ENCODE peak calls at places on chromosomes 1 and 21, in five cellular contexts. J is psoas muscle; X is esophagus squamous epithelium; H is CD8-positive, alpha-beta T cell; Y is HCT116. U is an unnamed sample.

GRCh38 chr1:156225677-156226014 is 12.8 kb downstream of the PMF1 start:
- DNase-seq in Y (no peak), X (no peak), H (no peak), J (no peak), U (peak; percentile 13)

GRCh38 chr1:65881070-65881594 is 88.4 kb downstream of the PDE4B start:
- DNase-seq in H (no peak), X (no peak), Y (no peak), J (no peak), U (peak; percentile 13)

GRCh38 chr1:176271572-176271971 is 64.5 kb upstream of the COP1 start:
- DNase-seq in J (no peak), H (no peak), Y (no peak), X (no peak), U (no peak)

GRCh38 chr21:25329227-25329626 is 278.1 kb downstream of the MRPL39 start:
- DNase-seq in H (no peak), Y (no peak), X (no peak), J (no peak), U (no peak)

GRCh38 chr1:200364831-200365230 is 45.0 kb downstream of the ZNF281 start:
- DNase-seq in X (no peak), H (no peak), Y (no peak), J (no peak), U (no peak)

GRCh38 chr1:7948950-7949349 is 8.3 kb upstream of the TNFRSF9 start:
- DNase-seq in J (no peak), Y (no peak), X (no peak), H (peak; percentile 52), U (no peak)

GRCh38 chr1:234989019-234989418 is 139.6 kb downstream of the TOMM20 start:
- DNase-seq in H (no peak), J (no peak), Y (no peak), X (no peak), U (no peak)

GRCh38 chr1:43564617-43565348 is 34.1 kb downstream of the PTPRF start:
- DNase-seq in Y (no peak), X (no peak), J (no peak), H (no peak), U (no peak)

GRCh38 chr1:192225266-192225665 is 67.0 kb downstream of the RGS18 start:
- DNase-seq in X (no peak), J (no peak), H (no peak), Y (no peak), U (no peak)

GRCh38 chr1:33424610-33425009 is 6.3 kb downstream of the PHC2 start:
- DNase-seq in J (no peak), Y (no peak), H (no peak), X (no peak), U (no peak)

GRCh38 chr1:29698033-29698432 is 461.7 kb downstream of the PTPRU start:
- DNase-seq in H (no peak), X (no peak), Y (peak; percentile 57), J (no peak), U (no peak)

GRCh38 chr1:6202256-6202655 is 2.9 kb upstream of the RPL22 start:
- DNase-seq in X (no peak), H (no peak), Y (no peak), J (no peak), U (no peak)

GRCh38 chr1:6197746-6198427 is 1.5 kb downstream of the RPL22 start:
- DNase-seq in H (no peak), J (no peak), X (no peak), Y (no peak), U (no peak)

GRCh38 chr1:6200188-6200809 is 904 bp upstream of the RPL22 start:
- DNase-seq in J (no peak), X (no peak), Y (no peak), H (no peak), U (no peak)

GRCh38 chr1:6199298-6200187 is at the start of gene RPL22:
- DNase-seq in J (peak; percentile 98), H (peak; percentile 98), X (peak; percentile 90), Y (peak; percentile 98), U (peak; percentile 99)

GRCh38 chr1:6198646-6199297 is 623 bp downstream of the RPL22 start:
- DNase-seq in H (peak; percentile 32), Y (no peak), J (no peak), X (no peak), U (no peak)
- H3K4me1 ChIP-seq in H (peaks cover 24% of the 10 kb centered on the region), Y (peaks cover 33% of the 10 kb centered on the region), J (peaks cover 11% of the 10 kb centered on the region), X (peaks cover 19% of the 10 kb centered on the region), U (peaks cover 29% of the 10 kb centered on the region)

GRCh38 chr1:22143065-22143514 is at the start of gene WNT4:
- DNase-seq in Y (no peak), J (peak; percentile 38), H (no peak), X (no peak), U (peak; percentile 64)

GRCh38 chr1:22141493-22141892 is 1.4 kb downstream of the WNT4 start:
- DNase-seq in J (no peak), H (no peak), X (no peak), Y (no peak), U (no peak)

GRCh38 chr1:22142315-22143064 is 407 bp downstream of the WNT4 start:
- DNase-seq in J (peak; percentile 34), H (no peak), Y (no peak), X (no peak), U (no peak)

GRCh38 chr1:22141948-22142314 is 966 bp downstream of the WNT4 start:
- DNase-seq in X (no peak), Y (no peak), H (no peak), J (no peak), U (no peak)

GRCh38 chr1:22143586-22144033 is 713 bp upstream of the WNT4 start:
- DNase-seq in Y (no peak), J (no peak), X (no peak), H (no peak), U (no peak)
- H3K4me3 ChIP-seq in Y (peak overlapping the region; percentile 53), J (peak overlapping the region; percentile 67), X (peak overlapping the region; percentile 54), H (peak overlapping the region; percentile 30), U (peak overlapping the region; percentile 48)

DNA sequence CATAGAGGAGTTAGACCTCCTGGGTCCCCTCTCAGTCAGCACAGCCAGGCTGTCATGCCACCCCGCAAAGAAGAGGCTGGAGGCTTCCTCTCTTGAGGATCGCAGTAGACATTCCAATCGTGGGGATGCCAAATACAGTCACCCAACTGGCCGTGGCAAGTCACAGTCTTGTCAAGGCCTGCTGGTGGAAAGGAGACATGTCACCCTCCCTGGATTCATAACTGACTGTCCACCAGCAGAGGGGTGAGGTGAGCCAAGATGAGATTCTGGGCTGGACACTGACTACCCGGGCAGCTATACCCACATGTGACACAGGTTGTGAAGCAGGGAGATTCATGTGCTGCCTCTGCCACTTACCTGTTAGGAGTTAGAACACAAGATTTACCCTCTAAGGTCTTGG is 123.5 kb upstream of the NGF start:
- DNase-seq in H (no peak), J (no peak), Y (no peak), X (no peak), U (no peak)
- TF ChIP-seq CTCF in H (no peak), J (no peak), Y (peak; percentile 37), X (peak; percentile 45), U (no peak)

GRCh38 chr1:19454265-19455198 is 30.8 kb downstream of the CAPZB start:
- DNase-seq in X (no peak), H (no peak), J (no peak), Y (no peak), U (no peak)

GRCh38 chr1:19453843-19454242 is 31.5 kb downstream of the CAPZB start:
- DNase-seq in X (no peak), J (no peak), H (no peak), Y (no peak), U (no peak)

GRCh38 chr1:19449454-19450228 is 35.7 kb downstream of the CAPZB start:
- DNase-seq in H (no peak), Y (no peak), J (no peak), X (no peak), U (no peak)

GRCh38 chr1:19450811-19451564 is 34.4 kb downstream of the CAPZB start:
- DNase-seq in H (no peak), Y (peak; percentile 37), J (no peak), X (no peak), U (no peak)

DNA sequence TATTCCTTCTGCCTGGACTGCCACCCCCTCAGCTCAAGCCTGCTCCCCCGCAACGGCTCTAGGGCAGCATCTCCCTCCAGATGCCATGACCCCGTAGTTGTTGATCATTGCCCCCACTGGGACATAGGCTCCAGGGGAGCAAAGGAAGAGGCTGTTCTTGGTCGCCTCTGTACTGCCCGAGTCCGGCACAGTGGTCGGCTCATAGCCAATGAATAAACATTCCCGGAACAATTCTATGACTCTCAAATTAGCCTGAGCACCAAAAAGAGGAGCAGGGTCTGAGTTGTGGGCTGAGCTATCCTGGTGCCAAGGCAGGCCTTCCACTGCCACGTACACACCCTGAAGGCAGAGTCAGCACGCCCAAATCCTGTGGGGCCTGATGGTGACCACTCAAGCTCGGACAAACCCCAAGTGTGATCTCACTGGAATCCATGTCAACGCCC is 33.1 kb downstream of the CAPZB start:
- DNase-seq in J (peak; percentile 61), X (no peak), Y (no peak), H (no peak), U (no peak)
- H3K4me1 ChIP-seq in J (peaks cover 100% of the 10 kb centered on the region), X (peaks cover 93% of the 10 kb centered on the region), Y (peaks cover 39% of the 10 kb centered on the region), H (peaks cover 92% of the 10 kb centered on the region), U (peaks cover 99% of the 10 kb centered on the region)

DNA sequence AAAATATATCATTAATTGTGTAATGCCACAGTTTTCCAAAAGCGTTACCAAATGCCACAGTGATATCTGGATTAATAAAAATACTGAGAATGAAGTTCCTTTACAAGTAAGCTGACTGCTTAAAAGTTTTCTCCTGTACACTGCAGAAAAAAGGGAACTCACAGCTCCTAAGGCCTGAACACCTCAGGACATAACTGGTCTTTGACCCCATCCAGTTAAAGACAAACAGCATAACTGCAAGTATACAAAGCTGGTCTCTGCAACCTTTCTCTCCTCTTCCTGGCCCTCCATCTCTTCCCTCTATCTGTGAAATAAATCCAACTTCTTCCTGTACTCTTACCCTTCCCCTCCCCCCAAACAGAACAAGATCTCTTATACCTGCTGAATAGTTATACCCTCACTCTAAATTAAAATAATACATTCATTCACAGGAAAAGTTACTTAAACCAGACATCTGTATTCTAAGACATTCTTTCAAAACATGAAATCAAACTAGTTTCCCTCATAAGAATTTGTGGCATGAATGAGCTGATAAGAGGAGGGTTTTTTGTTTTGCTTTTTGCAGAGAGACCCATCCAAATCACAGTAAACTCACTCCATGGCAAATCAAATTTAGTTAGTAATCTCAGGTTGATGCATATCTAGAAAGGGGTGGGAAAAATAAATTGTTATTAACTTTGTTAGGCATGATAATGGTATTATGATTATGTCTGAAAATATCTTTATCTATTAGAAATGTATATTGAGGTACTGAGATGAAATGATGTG is 2.9 kb downstream of the DIPK1A start:
- DNase-seq in Y (no peak), J (no peak), X (no peak), H (no peak), U (no peak)
- H3K4me3 ChIP-seq in Y (no peak overlapping the region), J (no peak overlapping the region), X (no peak overlapping the region), H (no peak overlapping the region), U (no peak overlapping the region)

DNA sequence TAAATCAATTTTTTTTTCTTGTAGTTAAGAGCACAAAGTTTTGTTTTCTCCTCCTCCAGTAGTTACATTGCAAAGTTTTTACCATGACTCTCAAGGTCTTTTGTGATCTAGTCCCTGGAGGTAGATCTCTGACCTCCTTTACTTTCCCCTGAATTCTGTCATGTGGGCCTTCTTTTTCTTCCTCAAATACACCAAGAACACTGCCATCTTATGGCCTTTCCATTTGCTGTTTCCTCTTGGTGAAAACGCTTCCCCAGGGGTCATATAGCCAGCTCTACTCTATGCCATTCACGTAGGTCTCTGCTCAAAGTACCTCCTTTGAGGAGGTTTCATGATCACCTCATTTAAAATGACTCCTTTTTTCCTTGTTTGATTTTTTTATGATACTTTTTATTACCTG is 2.7 kb downstream of the DDX20 start:
- DNase-seq in J (no peak), X (no peak), H (no peak), Y (no peak), U (no peak)
- TF ChIP-seq CTCF in J (no peak), X (no peak), H (no peak), Y (peak; percentile 27), U (no peak)

U was measured in lower lobe of right lung.